ENCODE peak calls at places on chromosome 2, in ten cellular contexts. T is PC-3; H is posterior cingulate gyrus; D is substantia nigra; J is LoVo; L is GM20000; S is activated CD4-positive, alpha-beta T cell treated with anti-CD3 and anti-CD28 coated beads, Interleukin-2, amount 50 U/mL, for 4 hours; N is foreskin fibroblast; Q is ELR; E is epithelial cell of esophagus. O is an unnamed sample.

GRCh38 chr2:217880490-217880889 is 122.3 kb downstream of the TNS1 start:
- DNase-seq in S (no peak), H (no peak), D (no peak), J (no peak), T (no peak), Q (peak; percentile 15), N (no peak), L (no peak), E (no peak), O (no peak)

GRCh38 chr2:45962522-45962921 is 311.0 kb downstream of the PRKCE start:
- DNase-seq in H (no peak), T (peak; percentile 90), S (no peak), J (peak; percentile 66), L (no peak), N (peak; percentile 91), D (peak; percentile 66), Q (peak; percentile 71), E (peak; percentile 23), O (no peak)

GRCh38 chr2:62306751-62307468 is 111.0 kb downstream of the B3GNT2 start:
- DNase-seq in L (no peak), J (peak; percentile 56), Q (peak; percentile 39), N (no peak), S (no peak), E (peak; percentile 96), D (no peak), H (no peak), T (peak; percentile 95), O (no peak)

GRCh38 chr2:120221616-120222015 is 1.6 kb downstream of the TMEM185B start:
- DNase-seq in S (no peak), J (no peak), D (no peak), L (no peak), H (peak; percentile 3), T (no peak), N (no peak), E (no peak), Q (no peak), O (no peak)

GRCh38 chr2:113894156-113894743 is 4.4 kb downstream of the ACTR3 start:
- DNase-seq in L (no peak), N (peak; percentile 66), D (no peak), T (peak; percentile 95), H (no peak), E (peak; percentile 86), Q (peak; percentile 93), J (peak; percentile 33), S (no peak), O (peak; percentile 31)

GRCh38 chr2:58006952-58007284 is 39.7 kb upstream of the VRK2 start:
- DNase-seq in N (no peak), J (no peak), L (no peak), E (no peak), H (no peak), D (no peak), Q (no peak), T (no peak), S (no peak), O (no peak)

GRCh38 chr2:38887347-38887746 is 2.3 kb upstream of the ARHGEF33 start:
- DNase-seq in Q (no peak), D (no peak), S (no peak), N (no peak), H (no peak), T (no peak), L (no peak), E (no peak), J (no peak), O (no peak)

GRCh38 chr2:73746015-73746876 is 9.1 kb upstream of the TPRKB start:
- DNase-seq in T (no peak), E (no peak), D (peak; percentile 53), S (no peak), Q (no peak), L (no peak), H (no peak), J (no peak), N (no peak), O (no peak)

GRCh38 chr2:200778038-200778437 is 33.7 kb upstream of the BZW1 start:
- DNase-seq in L (no peak), Q (peak; percentile 29), E (no peak), S (no peak), H (no peak), D (no peak), T (peak; percentile 52), N (no peak), J (no peak), O (no peak)

GRCh38 chr2:457792-458430 is 170.0 kb upstream of the ALKAL2 start:
- DNase-seq in Q (no peak), L (no peak), S (no peak), H (no peak), J (no peak), D (no peak), E (no peak), T (peak; percentile 61), N (no peak), O (no peak)

GRCh38 chr2:19354417-19355022 is 3.9 kb downstream of the OSR1 start:
- DNase-seq in S (no peak), L (peak; percentile 12), E (no peak), Q (no peak), N (no peak), H (no peak), T (no peak), D (no peak), J (no peak), O (no peak)

GRCh38 chr2:529425-529824 is 147.8 kb downstream of the TMEM18 start:
- DNase-seq in L (no peak), H (no peak), E (peak; percentile 16), S (no peak), Q (peak; percentile 30), J (peak; percentile 2), N (no peak), T (peak; percentile 77), D (no peak), O (peak; percentile 81)

GRCh38 chr2:40127890-40128548 is 323.9 kb downstream of the SLC8A1 start:
- DNase-seq in H (no peak), T (peak; percentile 33), D (no peak), L (no peak), Q (peak; percentile 74), J (no peak), S (no peak), E (no peak), N (peak; percentile 84), O (no peak)

GRCh38 chr2:75041226-75041625 is 82.8 kb downstream of the POLE4 start:
- DNase-seq in H (no peak), D (no peak), L (no peak), S (no peak), E (no peak), J (no peak), N (no peak), T (no peak), Q (no peak), O (no peak)

GRCh38 chr2:45643543-45644542 is 7.6 kb upstream of the PRKCE start:
- DNase-seq in E (peak; percentile 52), N (peak; percentile 48), T (peak; percentile 84), J (peak; percentile 75), Q (peak; percentile 68), S (peak; percentile 59), L (peak; percentile 91), H (peak; percentile 87), D (peak; percentile 73), O (peak; percentile 73)

GRCh38 chr2:96089356-96090180 is 26.8 kb downstream of the ADRA2B start:
- DNase-seq in T (no peak), H (peak; percentile 86), D (peak; percentile 23), Q (no peak), N (no peak), J (no peak), L (no peak), S (no peak), E (no peak), O (no peak)

GRCh38 chr2:191386938-191387536 is 141.8 kb downstream of the MYO1B start:
- DNase-seq in N (peak; percentile 61), E (peak; percentile 70), T (peak; percentile 73), D (no peak), Q (peak; percentile 89), J (no peak), H (no peak), S (no peak), L (no peak), O (no peak)

GRCh38 chr2:121900391-121900790 is 144.9 kb downstream of the TSN start:
- DNase-seq in L (no peak), S (no peak), N (no peak), D (no peak), H (no peak), Q (no peak), T (no peak), J (no peak), E (no peak), O (no peak)

GRCh38 chr2:108988796-108989713 is at the start of gene EDAR:
- DNase-seq in E (peak; percentile 77), N (no peak), L (peak; percentile 60), J (peak; percentile 76), Q (peak; percentile 49), D (peak; percentile 4), T (peak; percentile 77), H (no peak), S (peak; percentile 25), O (peak; percentile 43)

GRCh38 chr2:160388464-160389263 is 104.9 kb downstream of the RBMS1 start:
- DNase-seq in S (no peak), H (no peak), N (no peak), D (peak; percentile 4), Q (peak; percentile 59), E (no peak), T (no peak), L (no peak), J (no peak), O (no peak)